ENCODE peak calls at places on chromosomes 13 and 19, in ten cellular contexts. T, B, S, N, G, H, X, Q, J and D are unnamed samples.
A peak's percentile ranks its signal among the peaks of the same experiment; 100 is the strongest.

GRCh38 chr13:59269476-59269875 is 894.3 kb downstream of the DIAPH3 start:
- DNase-seq in T (peak; percentile 55), B (no peak), S (no peak), N (no peak), G (no peak), H (no peak), X (no peak), Q (peak; percentile 77), J (no peak), D (no peak)

GRCh38 chr19:677201-677600 is 1.0 kb downstream of the FSTL3 start:
- DNase-seq in T (peak; percentile 82), B (no peak), S (peak; percentile 85), N (peak; percentile 84), G (no peak), H (no peak), X (peak; percentile 68), Q (peak; percentile 36), J (no peak), D (no peak)

GRCh38 chr13:85798999-85799646 is at the start of gene SLITRK6:
- DNase-seq in T (no peak), B (no peak), S (no peak), N (no peak), G (no peak), H (no peak), X (no peak), Q (peak; percentile 75), J (no peak), D (peak; percentile 52)

GRCh38 chr19:2231621-2232221 is 4.4 kb downstream of the PLEKHJ1 start:
- DNase-seq in T (no peak), B (no peak), S (no peak), N (no peak), G (peak; percentile 37), H (no peak), X (no peak), Q (no peak), J (no peak), D (no peak)

GRCh38 chr13:70310720-70311119 is 202.5 kb upstream of the KLHL1 start:
- DNase-seq in T (no peak), B (no peak), S (no peak), N (no peak), G (peak; percentile 14), H (no peak), X (no peak), Q (peak; percentile 85), J (no peak), D (peak; percentile 15)

GRCh38 chr13:77579971-77580370 is 44.5 kb downstream of the SCEL start:
- DNase-seq in T (no peak), B (no peak), S (no peak), N (no peak), G (no peak), H (no peak), X (no peak), Q (no peak), J (no peak), D (no peak)

GRCh38 chr19:11423164-11423803 is 4.2 kb upstream of the RGL3 start:
- DNase-seq in T (no peak), B (no peak), S (no peak), N (no peak), G (no peak), H (no peak), X (no peak), Q (no peak), J (no peak), D (no peak)

GRCh38 chr19:16861875-16862274 is 26.9 kb upstream of the F2RL3 start:
- DNase-seq in T (no peak), B (no peak), S (no peak), N (no peak), G (no peak), H (no peak), X (no peak), Q (no peak), J (no peak), D (no peak)

GRCh38 chr19:44050740-44051653 is 839 bp upstream of the ZNF223 start:
- DNase-seq in T (peak; percentile 0), B (peak; percentile 30), S (no peak), N (no peak), G (no peak), H (no peak), X (peak; percentile 72), Q (no peak), J (no peak), D (no peak)

GRCh38 chr13:45301263-45301662 is 39.7 kb downstream of the TPT1 start:
- DNase-seq in T (no peak), B (no peak), S (no peak), N (no peak), G (no peak), H (no peak), X (no peak), Q (no peak), J (no peak), D (no peak)

GRCh38 chr19:44636439-44637389 is 7.0 kb upstream of the PVR start:
- DNase-seq in T (no peak), B (no peak), S (no peak), N (no peak), G (no peak), H (no peak), X (no peak), Q (no peak), J (no peak), D (no peak)

GRCh38 chr19:37654833-37655688 is at the start of gene ZFP30:
- DNase-seq in T (peak; percentile 86), B (peak; percentile 87), S (peak; percentile 86), N (peak; percentile 91), G (peak; percentile 88), H (peak; percentile 94), X (peak; percentile 82), Q (peak; percentile 79), J (peak; percentile 83), D (no peak)

GRCh38 chr19:33447336-33448158 is 74.0 kb downstream of the CEBPG start:
- DNase-seq in T (no peak), B (peak; percentile 15), S (no peak), N (no peak), G (no peak), H (no peak), X (no peak), Q (no peak), J (no peak), D (no peak)

GRCh38 chr19:12194827-12195500 is 32.1 kb downstream of the ZNF136 start:
- DNase-seq in T (peak; percentile 26), B (peak; percentile 68), S (peak; percentile 83), N (peak; percentile 90), G (no peak), H (peak; percentile 37), X (peak; percentile 88), Q (peak; percentile 64), J (peak; percentile 52), D (peak; percentile 91)

GRCh38 chr13:20360041-20360491 is 127.9 kb upstream of the GJB6 start:
- DNase-seq in T (peak; percentile 13), B (no peak), S (no peak), N (no peak), G (no peak), H (no peak), X (no peak), Q (peak; percentile 31), J (no peak), D (no peak)

GRCh38 chr19:16370671-16371391 is 46.2 kb downstream of the KLF2 start:
- DNase-seq in T (no peak), B (peak; percentile 61), S (no peak), N (no peak), G (peak; percentile 59), H (no peak), X (no peak), Q (no peak), J (no peak), D (no peak)

GRCh38 chr19:50501568-50502475 is 9.2 kb downstream of the JOSD2 start:
- DNase-seq in T (no peak), B (no peak), S (no peak), N (peak; percentile 79), G (no peak), H (no peak), X (no peak), Q (no peak), J (no peak), D (no peak)

GRCh38 chr19:46633130-46633529 is 2.9 kb downstream of the GNG8 start:
- DNase-seq in T (no peak), B (no peak), S (no peak), N (no peak), G (no peak), H (no peak), X (no peak), Q (no peak), J (no peak), D (no peak)

GRCh38 chr19:55451522-55452380 is 8.7 kb upstream of the SHISA7 start:
- DNase-seq in T (no peak), B (peak; percentile 47), S (no peak), N (no peak), G (no peak), H (no peak), X (no peak), Q (no peak), J (no peak), D (no peak)

GRCh38 chr13:98972627-98973026 is 5.2 kb downstream of the DOCK9 start:
- DNase-seq in T (peak; percentile 60), B (no peak), S (no peak), N (no peak), G (no peak), H (no peak), X (no peak), Q (no peak), J (no peak), D (peak; percentile 30)

GRCh38 chr19:3284759-3285646 is 60.5 kb downstream of the CELF5 start:
- DNase-seq in T (no peak), B (peak; percentile 71), S (peak; percentile 80), N (no peak), G (peak; percentile 68), H (no peak), X (peak; percentile 95), Q (peak; percentile 53), J (peak; percentile 66), D (peak; percentile 99)

GRCh38 chr13:49587311-49587847 is 2.0 kb upstream of the RCBTB1 start:
- DNase-seq in T (no peak), B (no peak), S (no peak), N (no peak), G (no peak), H (no peak), X (no peak), Q (no peak), J (no peak), D (no peak)

GRCh38 chr19:41427647-41428480 is 690 bp upstream of the B3GNT8 start:
- DNase-seq in T (peak; percentile 15), B (peak; percentile 47), S (peak; percentile 68), N (no peak), G (no peak), H (no peak), X (peak; percentile 56), Q (no peak), J (no peak), D (no peak)

GRCh38 chr13:30737511-30738342 is 2.4 kb downstream of the ALOX5AP start:
- DNase-seq in T (no peak), B (no peak), S (no peak), N (no peak), G (peak; percentile 29), H (no peak), X (no peak), Q (no peak), J (no peak), D (no peak)

GRCh38 chr13:65653548-65654078 is 1576.5 kb downstream of the PCDH9 start:
- DNase-seq in T (no peak), B (no peak), S (no peak), N (no peak), G (no peak), H (no peak), X (no peak), Q (peak; percentile 8), J (no peak), D (no peak)

GRCh38 chr13:87684850-87685735 is 13.9 kb downstream of the SLITRK5 start:
- DNase-seq in T (no peak), B (no peak), S (no peak), N (no peak), G (no peak), H (no peak), X (no peak), Q (no peak), J (no peak), D (no peak)

GRCh38 chr13:31046711-31047279 is 114.3 kb downstream of the TEX26 start:
- DNase-seq in T (no peak), B (no peak), S (no peak), N (peak; percentile 16), G (no peak), H (no peak), X (peak; percentile 42), Q (peak; percentile 98), J (no peak), D (no peak)

GRCh38 chr13:40340368-40341085 is 325.9 kb downstream of the FOXO1 start:
- DNase-seq in T (peak; percentile 3), B (no peak), S (no peak), N (no peak), G (no peak), H (no peak), X (no peak), Q (peak; percentile 30), J (no peak), D (no peak)